ENCODE peak calls at places on chromosomes 12 and 14, in six cellular contexts. B is lower lobe of right lung, I is heart right ventricle, S is colonic mucosa, M is fibroblast of pulmonary artery, T is uterus. F is an unnamed sample.

GRCh38 chr14:71155743-71156142 is 248.5 kb downstream of the PCNX1 start:
- DNase-seq in S (no peak), T (no peak), B (no peak), M (peak; percentile 13), I (no peak), F (no peak)

GRCh38 chr12:5437657-5438056 is 5.7 kb downstream of the NTF3 start:
- DNase-seq in T (no peak), M (no peak), I (no peak), B (no peak), S (no peak), F (no peak)

GRCh38 chr12:107884769-107885694 is 110.5 kb downstream of the ASCL4 start:
- DNase-seq in M (peak; percentile 66), I (peak; percentile 23), S (peak; percentile 53), T (no peak), B (peak; percentile 63), F (peak; percentile 70)

GRCh38 chr14:56126514-56126913 is 8.3 kb downstream of the PELI2 start:
- DNase-seq in T (no peak), M (no peak), B (no peak), I (no peak), S (no peak), F (no peak)

GRCh38 chr14:54894995-54895394 is 7.6 kb downstream of the GCH1 start:
- DNase-seq in T (no peak), I (no peak), B (no peak), M (peak; percentile 34), S (no peak), F (peak; percentile 31)

GRCh38 chr14:97065305-97066067 is 268.3 kb downstream of the VRK1 start:
- DNase-seq in M (no peak), B (no peak), I (no peak), T (no peak), S (no peak), F (no peak)

GRCh38 chr14:94113490-94113889 is 3.0 kb downstream of the IFI27 start:
- DNase-seq in I (peak; percentile 49), M (peak; percentile 29), T (no peak), B (no peak), S (peak; percentile 68), F (peak; percentile 27)

GRCh38 chr12:46370792-46371717 is 1.5 kb downstream of the SLC38A2 start:
- DNase-seq in T (peak; percentile 90), M (peak; percentile 88), B (peak; percentile 93), S (peak; percentile 94), I (peak; percentile 93), F (peak; percentile 91)

GRCh38 chr12:19131020-19131431 is 1.5 kb downstream of the PLEKHA5 start:
- DNase-seq in M (peak; percentile 52), T (peak; percentile 21), I (no peak), B (no peak), S (peak; percentile 44), F (peak; percentile 54)

GRCh38 chr14:29587761-29588160 is 339.9 kb downstream of the PRKD1 start:
- DNase-seq in S (no peak), B (no peak), I (no peak), M (peak; percentile 32), T (no peak), F (no peak)

GRCh38 chr12:95545731-95546490 is 5.4 kb downstream of the USP44 start:
- DNase-seq in S (no peak), I (no peak), B (no peak), M (no peak), T (no peak), F (no peak)

GRCh38 chr12:122097641-122098364 is 19.2 kb downstream of the MLXIP start:
- DNase-seq in T (no peak), I (peak; percentile 55), S (peak; percentile 91), B (peak; percentile 88), M (peak; percentile 82), F (peak; percentile 40)

GRCh38 chr12:25800101-25800500 is 158.4 kb upstream of the RASSF8 start:
- DNase-seq in B (no peak), S (no peak), M (no peak), T (no peak), I (no peak), F (peak; percentile 24)

GRCh38 chr14:93375673-93376156 is 28.7 kb downstream of the COX8C start:
- DNase-seq in B (no peak), T (no peak), I (no peak), S (no peak), M (no peak), F (no peak)

GRCh38 chr12:100187068-100187467 is 13.5 kb upstream of the ACTR6 start:
- DNase-seq in M (no peak), B (no peak), T (no peak), I (no peak), S (no peak), F (no peak)

GRCh38 chr14:90426031-90426540 is 29.3 kb downstream of the CALM1 start:
- DNase-seq in T (no peak), B (no peak), S (no peak), M (no peak), I (no peak), F (no peak)

GRCh38 chr12:68673788-68674187 is 13.0 kb upstream of the NUP107 start:
- DNase-seq in B (no peak), I (no peak), S (no peak), T (no peak), M (no peak), F (no peak)

GRCh38 chr12:5187136-5187535 is 143.5 kb downstream of the KCNA5 start:
- DNase-seq in I (no peak), M (no peak), T (no peak), S (no peak), B (no peak), F (no peak)

GRCh38 chr12:117063162-117063911 is 35.9 kb downstream of the TESC start:
- DNase-seq in M (no peak), S (peak; percentile 31), I (no peak), B (no peak), T (no peak), F (no peak)

GRCh38 chr12:109994262-109995175 is 1.6 kb downstream of the GIT2 start:
- DNase-seq in I (no peak), B (no peak), T (no peak), M (peak; percentile 50), S (no peak), F (peak; percentile 30)

GRCh38 chr12:112347521-112347920 is 34.7 kb downstream of the HECTD4 start:
- DNase-seq in I (no peak), B (no peak), M (peak; percentile 49), T (no peak), S (no peak), F (peak; percentile 42)

GRCh38 chr14:81516941-81517797 is 16.5 kb downstream of the SEL1L start:
- DNase-seq in M (peak; percentile 86), T (peak; percentile 60), S (peak; percentile 63), B (no peak), I (no peak), F (peak; percentile 82)

GRCh38 chr12:63949902-63950301 is 105.4 kb downstream of the SRGAP1 start:
- DNase-seq in M (peak; percentile 69), T (no peak), B (no peak), I (no peak), S (no peak), F (no peak)

GRCh38 chr12:22050078-22050477 is 4.1 kb downstream of the CMAS start:
- DNase-seq in T (no peak), S (no peak), M (no peak), I (no peak), B (no peak), F (no peak)

DNA sequence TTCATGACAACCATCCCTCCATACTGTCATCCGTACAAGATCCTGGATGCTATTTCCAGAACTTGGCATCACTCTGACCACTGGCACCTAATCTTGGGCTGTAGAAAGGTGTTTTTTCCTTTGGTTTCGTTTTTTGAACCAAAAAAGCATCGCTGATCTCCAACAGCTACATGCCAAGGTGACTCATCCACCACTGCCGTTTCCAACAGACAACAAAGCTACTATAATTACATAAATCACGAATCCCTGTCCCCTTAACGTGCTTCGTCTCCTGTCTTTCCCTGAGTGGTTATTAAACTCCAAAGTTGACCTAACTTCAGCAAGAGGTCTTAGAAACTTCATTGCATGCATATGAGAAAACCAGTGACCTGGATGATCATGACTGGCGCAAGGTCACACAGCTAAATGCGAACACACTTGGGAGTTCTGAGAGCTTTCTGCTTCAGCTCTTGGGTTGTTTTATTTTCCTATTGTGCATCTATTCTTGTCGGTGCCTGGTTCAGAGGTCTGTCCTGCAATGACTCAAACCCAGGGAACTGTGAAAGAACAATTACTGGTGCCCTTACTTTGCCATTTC is 99.9 kb downstream of the PPM1H start:
- DNase-seq in I (no peak), B (no peak), S (no peak), M (peak; percentile 13), T (peak; percentile 67), F (peak; percentile 58)
- H3K4me3 ChIP-seq in I (no peak overlapping the region), B (no peak overlapping the region), S (no peak overlapping the region), M (no peak overlapping the region), T (no peak overlapping the region), F (no peak overlapping the region)

GRCh38 chr12:130846386-130846785 is 7.3 kb upstream of the STX2 start:
- DNase-seq in B (no peak), S (no peak), M (no peak), T (no peak), I (no peak), F (peak; percentile 43)

GRCh38 chr12:130847097-130847496 is 8.0 kb upstream of the STX2 start:
- DNase-seq in T (no peak), M (no peak), S (no peak), B (no peak), I (no peak), F (peak; percentile 21)

GRCh38 chr12:130850418-130851021 is 11.5 kb upstream of the STX2 start:
- DNase-seq in S (no peak), I (no peak), B (no peak), M (no peak), T (no peak), F (no peak)

DNA sequence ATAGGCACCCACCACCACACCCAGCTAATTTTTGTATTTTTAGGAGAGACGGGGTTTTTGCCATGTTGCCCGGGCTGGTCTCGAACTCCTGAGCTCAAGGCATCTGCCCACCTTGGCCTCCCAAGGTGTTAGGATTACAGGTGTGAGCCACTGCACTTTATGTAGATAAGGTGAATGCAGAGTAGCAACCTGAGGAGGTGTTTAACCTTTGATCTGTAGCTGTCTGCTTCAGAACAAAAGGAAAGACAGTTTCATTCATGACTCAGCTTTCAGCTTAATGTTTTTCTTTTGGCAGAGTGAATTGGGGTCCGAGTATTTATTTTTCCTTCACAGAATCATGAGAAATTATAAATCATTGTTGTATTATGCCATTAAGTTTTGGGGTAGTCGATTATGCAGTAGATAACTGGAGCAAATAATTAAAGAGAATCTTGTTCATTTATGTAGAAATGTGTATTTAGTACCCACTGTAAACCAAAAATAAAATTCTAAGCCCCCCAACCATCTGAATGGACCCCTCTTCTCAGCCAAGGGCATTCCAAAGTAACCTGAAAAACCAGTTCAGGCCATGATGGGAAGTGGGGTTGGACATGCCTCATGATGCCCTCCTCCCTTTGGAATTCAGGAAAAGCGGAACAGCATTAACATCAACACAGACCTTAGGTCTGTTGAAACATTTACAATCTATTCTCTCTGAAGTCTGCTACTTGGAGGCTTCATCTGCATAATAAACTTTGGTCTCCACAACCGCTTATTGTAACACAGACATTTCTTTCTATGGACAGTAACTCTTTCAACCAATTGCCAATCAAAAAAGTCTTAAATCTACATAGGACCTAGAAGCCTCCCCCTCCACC is 10.7 kb upstream of the STX2 start:
- DNase-seq in B (no peak), M (no peak), I (no peak), S (no peak), T (no peak), F (no peak)
- TF ChIP-seq CTCF in B (no peak), M (no peak), I (no peak), S (no peak), T (no peak), F (no peak)

GRCh38 chr12:78330131-78330530 is 499.4 kb downstream of the NAV3 start:
- DNase-seq in I (no peak), B (no peak), M (no peak), S (no peak), T (no peak), F (no peak)
- H3K4me3 ChIP-seq in I (no peak overlapping the region), B (no peak overlapping the region), M (no peak overlapping the region), S (no peak overlapping the region), T (no peak overlapping the region), F (no peak overlapping the region)

GRCh38 chr12:131911851-131912525 is 17.1 kb upstream of the PUS1 start:
- DNase-seq in I (no peak), B (no peak), T (no peak), M (no peak), S (no peak), F (no peak)
- TF ChIP-seq CTCF in I (no peak), B (no peak), T (no peak), M (no peak), S (no peak), F (peak; percentile 2)